ENCODE peak calls at places on chromosome 2, in ten cellular contexts. E, U, Z, L, G, M, Y, H, B and J are unnamed samples.
A peak's percentile ranks its signal among the peaks of the same experiment; 100 is the strongest.

GRCh38 chr2:200466703-200467418 is 43.0 kb downstream of the KCTD18 start:
- DNase-seq in B (no peak), Z (peak; percentile 56), E (no peak), M (peak; percentile 56), G (no peak), U (peak; percentile 40), L (no peak), H (no peak), Y (no peak), J (no peak)

GRCh38 chr2:88247531-88247930 is 77.4 kb downstream of the THNSL2 start:
- DNase-seq in Y (no peak), Z (no peak), H (no peak), U (no peak), M (no peak), B (no peak), E (no peak), G (no peak), L (no peak), J (no peak)

GRCh38 chr2:207227062-207227748 is 61.5 kb upstream of the KLF7 start:
- DNase-seq in Z (peak; percentile 39), G (no peak), Y (no peak), E (no peak), B (peak; percentile 43), U (peak; percentile 14), H (no peak), L (no peak), M (peak; percentile 78), J (no peak)

GRCh38 chr2:98911376-98912154 is 24.5 kb downstream of the CRACDL start:
- DNase-seq in H (no peak), L (no peak), Z (peak; percentile 10), G (no peak), B (no peak), E (no peak), M (no peak), U (no peak), Y (peak; percentile 16), J (no peak)

GRCh38 chr2:72917138-72917874 is at the start of gene EMX1:
- DNase-seq in U (no peak), E (peak; percentile 79), L (peak; percentile 83), Z (no peak), B (no peak), M (no peak), Y (peak; percentile 62), G (peak; percentile 56), H (no peak), J (no peak)

GRCh38 chr2:237743024-237743423 is 55.6 kb upstream of the RBM44 start:
- DNase-seq in U (no peak), Z (no peak), E (no peak), G (no peak), B (no peak), Y (no peak), H (no peak), M (no peak), L (no peak), J (no peak)

GRCh38 chr2:233210843-233211600 is 40.5 kb upstream of the ATG16L1 start:
- DNase-seq in U (peak; percentile 78), Z (peak; percentile 90), L (peak; percentile 63), H (no peak), M (peak; percentile 84), G (peak; percentile 92), B (no peak), Y (peak; percentile 85), E (no peak), J (no peak)

GRCh38 chr2:204538179-204539009 is 6.9 kb upstream of the PARD3B start:
- DNase-seq in B (no peak), H (peak; percentile 29), Z (peak; percentile 96), E (no peak), U (no peak), Y (no peak), M (no peak), L (no peak), G (no peak), J (no peak)

GRCh38 chr2:70565039-70565731 is 11.6 kb upstream of the TGFA start:
- DNase-seq in H (no peak), M (no peak), G (no peak), E (no peak), U (no peak), Y (no peak), L (no peak), Z (no peak), B (no peak), J (no peak)

GRCh38 chr2:172335731-172336130 is 91.7 kb upstream of the ITGA6 start:
- DNase-seq in H (no peak), L (peak; percentile 83), E (no peak), U (no peak), B (no peak), Z (no peak), Y (no peak), G (no peak), M (no peak), J (no peak)

GRCh38 chr2:20536619-20537422 is 89.9 kb downstream of the RHOB start:
- DNase-seq in B (no peak), Z (no peak), M (peak; percentile 79), Y (no peak), E (no peak), L (no peak), H (peak; percentile 40), G (no peak), U (no peak), J (no peak)

GRCh38 chr2:41736105-41736567 is 311.7 kb upstream of the PKDCC start:
- DNase-seq in Z (no peak), M (no peak), H (no peak), E (no peak), L (no peak), Y (no peak), G (no peak), U (no peak), B (no peak), J (no peak)

GRCh38 chr2:190569994-190570755 is 35.7 kb upstream of the NEMP2 start:
- DNase-seq in M (no peak), L (no peak), H (no peak), G (no peak), Y (no peak), Z (no peak), B (no peak), U (no peak), E (no peak), J (no peak)

GRCh38 chr2:164388511-164388910 is 232.8 kb downstream of the GRB14 start:
- DNase-seq in G (peak; percentile 74), E (peak; percentile 3), U (no peak), H (no peak), L (no peak), Z (peak; percentile 63), B (peak; percentile 44), M (no peak), Y (no peak), J (no peak)

GRCh38 chr2:8636691-8637636 is 44.9 kb upstream of the ID2 start:
- DNase-seq in U (no peak), E (no peak), L (no peak), H (no peak), M (no peak), G (no peak), B (peak; percentile 19), Z (peak; percentile 68), Y (peak; percentile 31), J (no peak)

GRCh38 chr2:220276736-220277444 is 649.5 kb downstream of the SLC4A3 start:
- DNase-seq in E (no peak), Z (peak; percentile 49), M (no peak), H (no peak), L (no peak), Y (no peak), B (no peak), U (no peak), G (no peak), J (no peak)

GRCh38 chr2:167793725-167794124 is 453.7 kb downstream of the STK39 start:
- DNase-seq in M (no peak), U (no peak), G (no peak), B (no peak), H (no peak), E (no peak), L (no peak), Y (no peak), Z (no peak), J (no peak)

GRCh38 chr2:10469301-10469700 is 21.2 kb upstream of the ODC1 start:
- DNase-seq in H (no peak), U (no peak), Y (peak; percentile 22), L (no peak), E (no peak), M (no peak), B (no peak), G (peak; percentile 10), Z (no peak), J (no peak)

GRCh38 chr2:230794472-230794871 is 70.3 kb upstream of the ITM2C start:
- DNase-seq in H (no peak), M (no peak), E (no peak), G (peak; percentile 74), Y (no peak), U (no peak), L (peak; percentile 25), Z (peak; percentile 19), B (no peak), J (no peak)

GRCh38 chr2:192307530-192307929 is 112.8 kb upstream of the TMEFF2 start:
- DNase-seq in E (no peak), U (no peak), M (no peak), L (no peak), H (no peak), Z (peak; percentile 17), B (no peak), Y (no peak), G (no peak), J (no peak)
- TF ChIP-seq CTCF in E (no peak), U (no peak), M (no peak), L (no peak), H (no peak), Z (no peak), B (no peak), Y (no peak), G (no peak), J (no peak)

DNA sequence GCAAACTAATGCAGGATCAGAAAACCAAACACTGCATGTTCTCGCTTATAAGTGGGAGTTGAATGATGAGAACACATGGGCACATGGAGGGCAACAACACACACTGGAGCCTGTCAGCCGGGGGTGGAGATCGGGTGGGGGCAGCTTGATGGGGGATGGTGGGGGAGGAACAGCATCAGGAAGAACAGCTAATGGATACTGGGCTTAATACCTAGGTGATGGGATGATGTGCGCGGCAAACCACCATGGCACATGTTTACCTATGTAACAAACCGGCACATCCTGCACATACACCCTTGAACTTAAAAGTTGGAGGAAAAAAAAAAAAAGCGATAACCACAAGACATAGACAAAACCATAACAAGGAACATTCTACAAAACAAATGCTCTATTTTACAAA is 10.4 kb downstream of the CHMP3 start:
- DNase-seq in H (no peak), L (no peak), Z (no peak), M (no peak), G (no peak), B (no peak), Y (no peak), U (no peak), E (no peak), J (no peak)
- H3K9me3 ChIP-seq in H (no peaks in the 10 kb centered on the region), L (peaks cover 31% of the 10 kb centered on the region), Z (peaks cover 4% of the 10 kb centered on the region), M (no peaks in the 10 kb centered on the region), G (peaks cover 7% of the 10 kb centered on the region), B (peaks cover 30% of the 10 kb centered on the region), Y (peaks cover 20% of the 10 kb centered on the region), U (no peaks in the 10 kb centered on the region), E (peaks cover 7% of the 10 kb centered on the region), J (peaks cover 16% of the 10 kb centered on the region)

GRCh38 chr2:214489181-214489580 is 78.3 kb downstream of the VWC2L start:
- DNase-seq in L (no peak), M (no peak), E (no peak), B (no peak), H (no peak), Y (no peak), Z (no peak), U (no peak), G (no peak), J (no peak)
- TF ChIP-seq CTCF in L (no peak), M (no peak), E (no peak), B (peak; percentile 25), H (peak; percentile 32), Y (no peak), Z (no peak), U (peak; percentile 9), G (no peak), J (no peak)

GRCh38 chr2:236265675-236266074 is 1.5 kb upstream of the ASB18 start:
- DNase-seq in Z (no peak), H (no peak), L (no peak), G (no peak), E (no peak), M (peak; percentile 81), U (no peak), Y (no peak), B (no peak), J (no peak)
- H3K9me3 ChIP-seq in Z (peaks cover 3% of the 10 kb centered on the region), H (no peaks in the 10 kb centered on the region), L (peaks cover 10% of the 10 kb centered on the region), G (peaks cover 12% of the 10 kb centered on the region), E (peaks cover 13% of the 10 kb centered on the region), M (no peaks in the 10 kb centered on the region), U (no peaks in the 10 kb centered on the region), Y (peaks cover 18% of the 10 kb centered on the region), B (peaks cover 10% of the 10 kb centered on the region), J (no peaks in the 10 kb centered on the region)